ENCODE peak calls at places on chromosomes 16 and 17, in nine cellular contexts. One of them, this sample, is unnamed.

GRCh38 chr16:14004031-14004718 is 66.9 kb upstream of the MRTFB start:
- DNase-seq in CD4-positive, alpha-beta memory T cell: no peak
- DNase-seq in stomach: no peak
- DNase-seq in fibroblast of lung: no peak
- DNase-seq in IMR-90: no peak
- DNase-seq in heart left ventricle: peak; percentile 60
- DNase-seq in neuronal stem cell: no peak
- DNase-seq in OCI-LY7: no peak
- DNase-seq in left lung: no peak
- DNase-seq in this sample: peak; percentile 6

GRCh38 chr16:47731252-47731651 is 270.1 kb downstream of the PHKB start:
- DNase-seq in neuronal stem cell: no peak
- DNase-seq in heart left ventricle: no peak
- DNase-seq in IMR-90: peak; percentile 99
- DNase-seq in stomach: no peak
- DNase-seq in OCI-LY7: no peak
- DNase-seq in left lung: no peak
- DNase-seq in fibroblast of lung: peak; percentile 100
- DNase-seq in CD4-positive, alpha-beta memory T cell: no peak
- DNase-seq in this sample: no peak

GRCh38 chr17:41666708-41667279 is 21.9 kb upstream of the EIF1 start:
- DNase-seq in heart left ventricle: peak; percentile 84
- DNase-seq in fibroblast of lung: peak; percentile 51
- DNase-seq in IMR-90: peak; percentile 61
- DNase-seq in OCI-LY7: peak; percentile 87
- DNase-seq in stomach: peak; percentile 88
- DNase-seq in CD4-positive, alpha-beta memory T cell: peak; percentile 84
- DNase-seq in left lung: peak; percentile 87
- DNase-seq in neuronal stem cell: peak; percentile 77
- DNase-seq in this sample: peak; percentile 85

GRCh38 chr16:70661918-70662641 is 15.7 kb downstream of the IL34 start:
- DNase-seq in left lung: no peak
- DNase-seq in IMR-90: no peak
- DNase-seq in CD4-positive, alpha-beta memory T cell: no peak
- DNase-seq in fibroblast of lung: peak; percentile 56
- DNase-seq in heart left ventricle: no peak
- DNase-seq in OCI-LY7: no peak
- DNase-seq in stomach: no peak
- DNase-seq in neuronal stem cell: no peak
- DNase-seq in this sample: no peak

GRCh38 chr17:8163978-8164814 is 1.4 kb upstream of the VAMP2 start:
- DNase-seq in left lung: peak; percentile 86
- DNase-seq in CD4-positive, alpha-beta memory T cell: peak; percentile 77
- DNase-seq in OCI-LY7: peak; percentile 62
- DNase-seq in stomach: peak; percentile 55
- DNase-seq in fibroblast of lung: peak; percentile 37
- DNase-seq in IMR-90: peak; percentile 59
- DNase-seq in neuronal stem cell: no peak
- DNase-seq in heart left ventricle: peak; percentile 92
- DNase-seq in this sample: peak; percentile 82

GRCh38 chr16:138049-138417 is 440 bp downstream of the NPRL3 start:
- DNase-seq in IMR-90: no peak
- DNase-seq in heart left ventricle: peak; percentile 33
- DNase-seq in stomach: no peak
- DNase-seq in fibroblast of lung: peak; percentile 6
- DNase-seq in CD4-positive, alpha-beta memory T cell: peak; percentile 44
- DNase-seq in OCI-LY7: peak; percentile 56
- DNase-seq in left lung: peak; percentile 35
- DNase-seq in neuronal stem cell: peak; percentile 56
- DNase-seq in this sample: peak; percentile 23

GRCh38 chr16:85750021-85750826 is 672 bp downstream of the C16orf74 start:
- DNase-seq in CD4-positive, alpha-beta memory T cell: no peak
- DNase-seq in OCI-LY7: peak; percentile 42
- DNase-seq in neuronal stem cell: no peak
- DNase-seq in fibroblast of lung: peak; percentile 26
- DNase-seq in stomach: peak; percentile 36
- DNase-seq in IMR-90: peak; percentile 46
- DNase-seq in left lung: peak; percentile 55
- DNase-seq in heart left ventricle: peak; percentile 52
- DNase-seq in this sample: peak; percentile 51

GRCh38 chr16:70495425-70496182 is 27.8 kb downstream of the COG4 start:
- DNase-seq in IMR-90: no peak
- DNase-seq in left lung: no peak
- DNase-seq in fibroblast of lung: no peak
- DNase-seq in heart left ventricle: no peak
- DNase-seq in OCI-LY7: no peak
- DNase-seq in CD4-positive, alpha-beta memory T cell: no peak
- DNase-seq in neuronal stem cell: no peak
- DNase-seq in stomach: no peak
- DNase-seq in this sample: no peak

GRCh38 chr16:27405546-27406451 is 3.8 kb downstream of the IL21R start:
- DNase-seq in left lung: no peak
- DNase-seq in stomach: no peak
- DNase-seq in IMR-90: peak; percentile 17
- DNase-seq in neuronal stem cell: no peak
- DNase-seq in fibroblast of lung: peak; percentile 38
- DNase-seq in heart left ventricle: no peak
- DNase-seq in CD4-positive, alpha-beta memory T cell: no peak
- DNase-seq in OCI-LY7: peak; percentile 41
- DNase-seq in this sample: no peak

GRCh38 chr17:5672815-5673430 is 88.6 kb upstream of the NLRP1 start:
- DNase-seq in fibroblast of lung: no peak
- DNase-seq in IMR-90: no peak
- DNase-seq in stomach: no peak
- DNase-seq in CD4-positive, alpha-beta memory T cell: no peak
- DNase-seq in OCI-LY7: no peak
- DNase-seq in heart left ventricle: no peak
- DNase-seq in neuronal stem cell: no peak
- DNase-seq in left lung: no peak
- DNase-seq in this sample: no peak

GRCh38 chr16:28321700-28322411 is 29.5 kb downstream of the SBK1 start:
- DNase-seq in heart left ventricle: no peak
- DNase-seq in CD4-positive, alpha-beta memory T cell: no peak
- DNase-seq in fibroblast of lung: peak; percentile 2
- DNase-seq in IMR-90: peak; percentile 9
- DNase-seq in OCI-LY7: peak; percentile 61
- DNase-seq in neuronal stem cell: no peak
- DNase-seq in left lung: no peak
- DNase-seq in stomach: no peak
- DNase-seq in this sample: peak; percentile 23

GRCh38 chr16:87380875-87381274 is 2.7 kb downstream of the FBXO31 start:
- DNase-seq in neuronal stem cell: no peak
- DNase-seq in stomach: no peak
- DNase-seq in left lung: no peak
- DNase-seq in heart left ventricle: no peak
- DNase-seq in OCI-LY7: no peak
- DNase-seq in fibroblast of lung: peak; percentile 23
- DNase-seq in IMR-90: peak; percentile 61
- DNase-seq in CD4-positive, alpha-beta memory T cell: no peak
- DNase-seq in this sample: no peak

GRCh38 chr17:79937435-79937870 is 98.2 kb upstream of the CBX4 start:
- DNase-seq in IMR-90: no peak
- DNase-seq in neuronal stem cell: no peak
- DNase-seq in stomach: no peak
- DNase-seq in CD4-positive, alpha-beta memory T cell: no peak
- DNase-seq in OCI-LY7: no peak
- DNase-seq in fibroblast of lung: no peak
- DNase-seq in left lung: no peak
- DNase-seq in heart left ventricle: no peak
- DNase-seq in this sample: no peak
- H3K4me1 ChIP-seq in IMR-90: peaks cover 5% of the 10 kb centered on the region
- H3K4me1 ChIP-seq in neuronal stem cell: no peaks in the 10 kb centered on the region
- H3K4me1 ChIP-seq in stomach: peaks cover 16% of the 10 kb centered on the region
- H3K4me1 ChIP-seq in CD4-positive, alpha-beta memory T cell: peaks cover 23% of the 10 kb centered on the region
- H3K4me1 ChIP-seq in OCI-LY7: peaks cover 14% of the 10 kb centered on the region
- H3K4me1 ChIP-seq in fibroblast of lung: peaks cover 3% of the 10 kb centered on the region
- H3K4me1 ChIP-seq in left lung: peaks cover 19% of the 10 kb centered on the region
- H3K4me1 ChIP-seq in heart left ventricle: peaks cover 13% of the 10 kb centered on the region
- H3K4me1 ChIP-seq in this sample: peaks cover 6% of the 10 kb centered on the region

GRCh38 chr16:89257757-89258465 is 40.4 kb downstream of the ZNF778 start:
- DNase-seq in CD4-positive, alpha-beta memory T cell: no peak
- DNase-seq in fibroblast of lung: no peak
- DNase-seq in OCI-LY7: no peak
- DNase-seq in IMR-90: no peak
- DNase-seq in neuronal stem cell: no peak
- DNase-seq in stomach: no peak
- DNase-seq in left lung: no peak
- DNase-seq in heart left ventricle: no peak
- DNase-seq in this sample: no peak

GRCh38 chr16:89253548-89254287 is 36.2 kb downstream of the ZNF778 start:
- DNase-seq in stomach: no peak
- DNase-seq in heart left ventricle: no peak
- DNase-seq in OCI-LY7: no peak
- DNase-seq in IMR-90: no peak
- DNase-seq in CD4-positive, alpha-beta memory T cell: no peak
- DNase-seq in neuronal stem cell: no peak
- DNase-seq in fibroblast of lung: no peak
- DNase-seq in left lung: no peak
- DNase-seq in this sample: no peak

GRCh38 chr16:89261691-89262563 is 44.4 kb downstream of the ZNF778 start:
- DNase-seq in OCI-LY7: no peak
- DNase-seq in CD4-positive, alpha-beta memory T cell: no peak
- DNase-seq in left lung: no peak
- DNase-seq in fibroblast of lung: no peak
- DNase-seq in heart left ventricle: no peak
- DNase-seq in neuronal stem cell: no peak
- DNase-seq in stomach: peak; percentile 40
- DNase-seq in IMR-90: peak; percentile 13
- DNase-seq in this sample: no peak

GRCh38 chr16:89256651-89257254 is 39.2 kb downstream of the ZNF778 start:
- DNase-seq in CD4-positive, alpha-beta memory T cell: peak; percentile 65
- DNase-seq in neuronal stem cell: no peak
- DNase-seq in OCI-LY7: no peak
- DNase-seq in stomach: peak; percentile 73
- DNase-seq in left lung: peak; percentile 65
- DNase-seq in IMR-90: peak; percentile 63
- DNase-seq in fibroblast of lung: peak; percentile 61
- DNase-seq in heart left ventricle: peak; percentile 66
- DNase-seq in this sample: peak; percentile 62

GRCh38 chr16:89257281-89257731 is 39.8 kb downstream of the ZNF778 start:
- DNase-seq in left lung: no peak
- DNase-seq in heart left ventricle: no peak
- DNase-seq in stomach: no peak
- DNase-seq in OCI-LY7: no peak
- DNase-seq in fibroblast of lung: peak; percentile 19
- DNase-seq in neuronal stem cell: no peak
- DNase-seq in CD4-positive, alpha-beta memory T cell: no peak
- DNase-seq in IMR-90: no peak
- DNase-seq in this sample: peak; percentile 35
- H3K4me3 ChIP-seq in left lung: peak overlapping the region; percentile 30
- H3K4me3 ChIP-seq in heart left ventricle: no peak overlapping the region
- H3K4me3 ChIP-seq in stomach: peak overlapping the region; percentile 57
- H3K4me3 ChIP-seq in OCI-LY7: no peak overlapping the region
- H3K4me3 ChIP-seq in fibroblast of lung: peak overlapping the region; percentile 53
- H3K4me3 ChIP-seq in neuronal stem cell: no peak overlapping the region
- H3K4me3 ChIP-seq in CD4-positive, alpha-beta memory T cell: peak overlapping the region; percentile 32
- H3K4me3 ChIP-seq in IMR-90: peak overlapping the region; percentile 32
- H3K4me3 ChIP-seq in this sample: peak overlapping the region; percentile 26

DNA sequence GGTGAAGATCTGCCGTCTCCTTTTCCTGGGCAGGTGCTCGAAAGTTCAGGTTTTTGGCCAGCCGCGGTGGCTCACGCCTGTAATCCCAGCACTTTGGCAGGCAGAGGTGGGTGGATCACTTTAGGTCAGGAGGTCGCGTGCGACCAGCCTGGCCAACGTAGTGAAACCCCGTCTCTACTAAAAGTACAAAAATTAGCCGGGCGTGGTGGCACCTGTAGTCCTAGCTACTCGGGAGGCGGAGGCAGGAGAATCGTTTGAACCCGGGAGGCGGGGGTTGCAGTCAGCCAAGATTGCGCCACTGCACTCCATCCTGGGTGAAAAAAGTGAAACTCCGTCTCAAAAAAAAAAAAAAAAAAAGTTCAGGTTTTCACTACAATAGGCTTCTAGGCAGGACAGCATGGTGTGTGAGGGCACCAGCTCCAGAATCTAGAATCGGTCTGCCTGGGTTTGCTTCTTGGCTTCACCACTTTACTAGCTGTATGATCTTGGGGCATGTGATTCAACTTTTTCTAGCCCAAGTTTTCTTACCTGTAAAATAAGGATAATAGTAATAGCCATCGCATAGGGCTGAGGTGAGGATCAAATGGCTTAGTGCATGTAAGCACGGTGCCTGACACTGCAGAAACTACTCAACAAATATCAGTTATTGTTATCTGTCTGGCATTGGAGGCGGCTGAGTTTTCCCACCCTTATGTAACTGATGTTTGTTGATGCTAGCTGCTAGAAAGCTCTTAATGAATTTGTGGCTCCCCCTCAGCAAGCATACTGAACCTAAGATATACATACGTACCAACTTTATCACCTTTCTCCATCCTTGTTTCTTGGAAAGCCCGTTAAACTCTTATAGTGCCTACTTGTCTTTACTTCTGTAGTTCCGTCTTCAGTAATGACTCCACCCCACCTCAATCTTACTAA is 1.3 kb downstream of the PSMD12 start:
- DNase-seq in CD4-positive, alpha-beta memory T cell: no peak
- DNase-seq in heart left ventricle: no peak
- DNase-seq in neuronal stem cell: no peak
- DNase-seq in OCI-LY7: no peak
- DNase-seq in fibroblast of lung: no peak
- DNase-seq in IMR-90: no peak
- DNase-seq in left lung: no peak
- DNase-seq in stomach: no peak
- DNase-seq in this sample: peak; percentile 12
- H3K4me1 ChIP-seq in CD4-positive, alpha-beta memory T cell: peaks cover 59% of the 10 kb centered on the region
- H3K4me1 ChIP-seq in heart left ventricle: peaks cover 54% of the 10 kb centered on the region
- H3K4me1 ChIP-seq in neuronal stem cell: peaks cover 2% of the 10 kb centered on the region
- H3K4me1 ChIP-seq in OCI-LY7: peaks cover 37% of the 10 kb centered on the region
- H3K4me1 ChIP-seq in fibroblast of lung: peaks cover 12% of the 10 kb centered on the region
- H3K4me1 ChIP-seq in IMR-90: peaks cover 9% of the 10 kb centered on the region
- H3K4me1 ChIP-seq in left lung: peaks cover 58% of the 10 kb centered on the region
- H3K4me1 ChIP-seq in stomach: peaks cover 61% of the 10 kb centered on the region
- H3K4me1 ChIP-seq in this sample: peaks cover 8% of the 10 kb centered on the region

GRCh38 chr16:4055748-4056147 is 60.5 kb downstream of the ADCY9 start:
- DNase-seq in CD4-positive, alpha-beta memory T cell: no peak
- DNase-seq in stomach: no peak
- DNase-seq in IMR-90: no peak
- DNase-seq in heart left ventricle: no peak
- DNase-seq in fibroblast of lung: no peak
- DNase-seq in OCI-LY7: no peak
- DNase-seq in left lung: no peak
- DNase-seq in neuronal stem cell: no peak
- DNase-seq in this sample: peak; percentile 77

GRCh38 chr16:4052801-4053662 is 63.2 kb downstream of the ADCY9 start:
- DNase-seq in stomach: no peak
- DNase-seq in left lung: peak; percentile 85
- DNase-seq in CD4-positive, alpha-beta memory T cell: no peak
- DNase-seq in IMR-90: peak; percentile 81
- DNase-seq in OCI-LY7: no peak
- DNase-seq in neuronal stem cell: no peak
- DNase-seq in fibroblast of lung: peak; percentile 56
- DNase-seq in heart left ventricle: peak; percentile 85
- DNase-seq in this sample: peak; percentile 98

GRCh38 chr16:4052096-4052495 is 64.1 kb downstream of the ADCY9 start:
- DNase-seq in CD4-positive, alpha-beta memory T cell: no peak
- DNase-seq in fibroblast of lung: no peak
- DNase-seq in stomach: no peak
- DNase-seq in IMR-90: no peak
- DNase-seq in left lung: no peak
- DNase-seq in neuronal stem cell: no peak
- DNase-seq in heart left ventricle: no peak
- DNase-seq in OCI-LY7: no peak
- DNase-seq in this sample: no peak

GRCh38 chr16:4051591-4051990 is 64.7 kb downstream of the ADCY9 start:
- DNase-seq in left lung: no peak
- DNase-seq in stomach: no peak
- DNase-seq in fibroblast of lung: no peak
- DNase-seq in heart left ventricle: no peak
- DNase-seq in OCI-LY7: no peak
- DNase-seq in IMR-90: no peak
- DNase-seq in neuronal stem cell: no peak
- DNase-seq in CD4-positive, alpha-beta memory T cell: no peak
- DNase-seq in this sample: no peak

GRCh38 chr16:4053663-4054479 is 62.4 kb downstream of the ADCY9 start:
- DNase-seq in heart left ventricle: no peak
- DNase-seq in stomach: peak; percentile 29
- DNase-seq in fibroblast of lung: peak; percentile 80
- DNase-seq in left lung: peak; percentile 42
- DNase-seq in CD4-positive, alpha-beta memory T cell: no peak
- DNase-seq in IMR-90: peak; percentile 95
- DNase-seq in OCI-LY7: no peak
- DNase-seq in neuronal stem cell: no peak
- DNase-seq in this sample: no peak
- H3K4me3 ChIP-seq in heart left ventricle: no peak overlapping the region
- H3K4me3 ChIP-seq in stomach: peak overlapping the region; percentile 16
- H3K4me3 ChIP-seq in fibroblast of lung: peak overlapping the region; percentile 39
- H3K4me3 ChIP-seq in left lung: peak overlapping the region; percentile 14
- H3K4me3 ChIP-seq in CD4-positive, alpha-beta memory T cell: no peak overlapping the region
- H3K4me3 ChIP-seq in IMR-90: no peak overlapping the region
- H3K4me3 ChIP-seq in OCI-LY7: no peak overlapping the region
- H3K4me3 ChIP-seq in neuronal stem cell: no peak overlapping the region
- H3K4me3 ChIP-seq in this sample: no peak overlapping the region

This sample was measured in thyroid gland.